ENCODE peak calls at places on chromosomes 7 and 10, in five cellular contexts. B, O, S, P and W are unnamed samples.

GRCh38 chr7:156532016-156532602 is 108.5 kb upstream of the RNF32 start:
- DNase-seq in B (no peak), O (no peak), S (no peak), P (no peak), W (no peak)

GRCh38 chr7:12504144-12504543 is 66.4 kb upstream of the SCIN start:
- DNase-seq in B (no peak), O (no peak), S (no peak), P (no peak), W (no peak)

GRCh38 chr10:107814865-107815487 is 650.5 kb upstream of the SORCS1 start:
- DNase-seq in B (peak), O (peak), S (peak), P (no peak), W (peak)

GRCh38 chr7:37432240-37432917 is 16.3 kb downstream of the ELMO1 start:
- DNase-seq in B (no peak), O (no peak), S (no peak), P (no peak), W (no peak)

GRCh38 chr10:6299234-6299633 is 96.5 kb downstream of the PFKFB3 start:
- DNase-seq in B (peak), O (peak), S (no peak), P (no peak), W (peak)

GRCh38 chr10:132711618-132712051 is 74.3 kb downstream of the NKX6-2 start:
- DNase-seq in B (no peak), O (no peak), S (no peak), P (no peak), W (no peak)

GRCh38 chr7:139570626-139571025 is 47.1 kb downstream of the CLEC2L start:
- DNase-seq in B (peak), O (no peak), S (no peak), P (no peak), W (no peak)

GRCh38 chr10:28326516-28327493 is 23.9 kb upstream of the MPP7 start:
- DNase-seq in B (peak), O (peak), S (peak), P (peak), W (peak)

GRCh38 chr7:84524714-84525694 is 330.4 kb upstream of the SEMA3A start:
- DNase-seq in B (no peak), O (peak), S (peak), P (no peak), W (no peak)

GRCh38 chr7:105713488-105714465 is 132.5 kb upstream of the EFCAB10 start:
- DNase-seq in B (no peak), O (peak), S (peak), P (no peak), W (no peak)
- TF ChIP-seq CTCF in B (no peak), O (no peak), S (no peak), P (no peak), W (no peak)

GRCh38 chr7:36209814-36210183 is 56.7 kb downstream of the EEPD1 start:
- DNase-seq in B (no peak), O (no peak), S (no peak), P (no peak), W (no peak)

GRCh38 chr7:36205844-36206243 is 52.8 kb downstream of the EEPD1 start:
- DNase-seq in B (no peak), O (no peak), S (no peak), P (no peak), W (no peak)

GRCh38 chr7:36208997-36209813 is 56.2 kb downstream of the EEPD1 start:
- DNase-seq in B (no peak), O (no peak), S (peak), P (no peak), W (no peak)

GRCh38 chr7:36208406-36208805 is 55.4 kb downstream of the EEPD1 start:
- DNase-seq in B (no peak), O (no peak), S (no peak), P (no peak), W (no peak)

GRCh38 chr7:36207451-36208291 is 54.6 kb downstream of the EEPD1 start:
- DNase-seq in B (peak), O (peak), S (peak), P (no peak), W (no peak)
- TF ChIP-seq CTCF in B (no peak), O (no peak), S (peak), P (peak), W (no peak)

GRCh38 chr10:109837384-109837783 is 85.9 kb downstream of the XPNPEP1 start:
- DNase-seq in B (no peak), O (no peak), S (no peak), P (no peak), W (no peak)

GRCh38 chr10:109835257-109835656 is 88.1 kb downstream of the XPNPEP1 start:
- DNase-seq in B (no peak), O (no peak), S (peak), P (no peak), W (no peak)

DNA sequence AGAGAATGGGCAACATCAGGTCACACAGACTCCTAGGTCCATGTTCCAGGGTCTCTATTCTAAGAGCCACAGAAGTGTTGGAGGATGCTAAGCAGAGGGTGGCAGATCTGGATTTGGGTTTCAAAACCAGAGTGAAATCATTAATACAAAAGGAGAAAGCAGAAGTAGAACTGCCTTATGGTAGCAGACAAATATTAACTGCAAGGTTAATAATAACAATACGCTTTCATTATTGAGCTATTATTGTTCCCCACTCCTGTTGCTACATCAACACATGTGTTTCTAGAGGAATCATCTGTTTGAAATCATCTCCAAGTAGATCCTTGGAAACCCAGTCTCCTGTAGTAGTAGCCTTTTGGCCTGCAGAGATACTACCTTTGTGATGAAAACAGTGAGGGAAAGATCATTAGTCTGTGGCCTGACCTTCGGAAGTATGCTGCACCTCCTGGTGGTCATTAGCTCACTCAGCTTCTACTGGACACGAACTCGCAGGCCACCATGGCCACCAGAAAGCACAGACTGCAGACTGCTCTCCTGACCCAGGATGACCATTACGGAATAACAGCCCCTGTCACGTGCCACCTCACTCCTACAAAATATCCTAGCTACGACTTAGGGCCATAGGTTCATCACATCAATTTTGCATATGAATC is 84.6 kb downstream of the XPNPEP1 start:
- DNase-seq in B (no peak), O (no peak), S (no peak), P (no peak), W (no peak)
- TF ChIP-seq CTCF in B (no peak), O (no peak), S (no peak), P (no peak), W (no peak)

DNA sequence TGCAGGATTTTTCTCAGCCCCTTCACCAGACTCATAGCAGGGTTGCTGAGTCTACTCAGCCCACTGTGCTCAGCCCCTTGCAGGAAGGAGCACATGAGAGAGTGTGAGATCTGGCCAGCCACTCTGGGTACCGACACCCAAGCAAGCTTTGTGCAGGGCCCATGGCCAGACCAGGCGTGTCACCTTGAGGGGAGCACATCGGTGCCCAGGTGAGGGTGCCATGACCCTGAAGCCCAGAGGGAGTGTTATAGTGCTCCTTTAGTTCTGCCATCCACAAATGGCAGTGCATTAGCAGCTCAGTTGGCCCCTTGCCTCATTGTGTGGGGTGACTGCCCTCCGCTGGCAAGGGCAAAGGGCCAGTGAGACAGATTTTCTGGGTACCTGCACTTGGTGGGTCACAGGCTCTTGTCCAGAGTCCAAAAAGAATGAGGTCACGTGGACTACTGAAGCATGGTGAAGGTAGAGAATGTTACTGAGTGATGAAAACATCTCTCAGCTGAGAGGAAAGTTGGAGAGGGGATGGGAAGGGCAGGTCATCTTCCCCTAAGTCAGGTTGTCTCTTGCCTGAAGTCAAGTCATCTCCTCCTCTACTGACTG is 181.8 kb downstream of the MACC1 start:
- DNase-seq in B (no peak), O (no peak), S (no peak), P (no peak), W (no peak)
- TF ChIP-seq CTCF in B (no peak), O (no peak), S (no peak), P (no peak), W (no peak)

GRCh38 chr10:106268000-106268399 is 896.5 kb downstream of the SORCS1 start:
- DNase-seq in B (no peak), O (no peak), S (no peak), P (no peak), W (no peak)

GRCh38 chr10:106267591-106267990 is 896.9 kb downstream of the SORCS1 start:
- DNase-seq in B (no peak), O (no peak), S (no peak), P (no peak), W (peak)

DNA sequence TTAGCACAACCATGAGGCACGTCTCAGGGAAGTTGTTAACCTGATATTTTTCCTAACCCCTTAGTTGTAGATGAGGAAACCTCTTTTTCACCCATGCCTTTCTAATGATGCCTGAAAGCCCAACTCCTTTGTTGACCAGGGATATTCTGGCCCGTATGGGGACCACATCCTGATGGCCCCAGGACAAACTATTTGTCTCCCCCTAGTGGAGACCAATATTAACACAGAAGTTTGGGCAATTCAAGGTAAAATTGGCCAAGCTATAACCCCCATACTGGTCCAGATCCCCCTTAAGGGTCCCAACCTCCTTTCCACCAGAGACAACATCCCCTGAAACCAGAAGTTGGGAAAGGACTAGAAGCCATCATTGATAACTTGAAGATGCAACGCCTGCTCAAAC is 893.3 kb downstream of the SORCS1 start:
- DNase-seq in B (no peak), O (no peak), S (no peak), P (no peak), W (no peak)
- TF ChIP-seq CTCF in B (no peak), O (no peak), S (peak), P (no peak), W (no peak)

GRCh38 chr10:93143286-93143685 is 69.6 kb downstream of the CYP26A1 start:
- DNase-seq in B (no peak), O (no peak), S (no peak), P (no peak), W (no peak)

GRCh38 chr10:93138113-93138870 is 64.6 kb downstream of the CYP26A1 start:
- DNase-seq in B (no peak), O (peak), S (no peak), P (no peak), W (no peak)

GRCh38 chr10:93146336-93146735 is 72.6 kb downstream of the CYP26A1 start:
- DNase-seq in B (no peak), O (no peak), S (no peak), P (no peak), W (no peak)

GRCh38 chr10:93139059-93139658 is 65.5 kb downstream of the CYP26A1 start:
- DNase-seq in B (no peak), O (no peak), S (no peak), P (no peak), W (no peak)

DNA sequence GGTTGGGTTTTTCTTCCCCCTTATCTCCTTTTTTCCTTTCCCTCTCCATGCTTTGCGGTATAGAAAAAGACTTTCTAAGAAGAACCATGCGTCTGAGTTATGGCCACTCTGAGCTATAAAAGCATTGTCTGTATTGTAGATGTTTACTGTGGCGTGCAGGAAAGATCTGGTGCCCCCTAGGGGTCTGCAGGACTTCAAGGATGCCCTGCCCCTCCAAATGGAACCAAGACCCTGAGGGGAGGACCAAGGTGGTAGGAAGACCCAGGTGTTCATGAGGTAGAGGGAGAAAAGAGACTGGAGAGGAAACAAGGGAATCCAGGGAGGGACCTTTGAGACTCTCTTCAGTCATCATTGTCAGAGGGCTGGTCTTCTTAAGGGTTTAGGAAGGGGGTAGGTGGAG is 68.8 kb downstream of the CYP26A1 start:
- DNase-seq in B (no peak), O (no peak), S (no peak), P (no peak), W (no peak)
- TF ChIP-seq CTCF in B (no peak), O (no peak), S (no peak), P (no peak), W (no peak)